ENCODE peak calls at places on chromosomes 13 and 19, in eight cellular contexts. J is fibroblast of pulmonary artery, G is heart right ventricle, L is A549, D is uterus, P is body of pancreas, T is brain microvascular endothelial cell, M is ovary. C is an unnamed sample.

GRCh38 chr13:98785968-98786367 is 33.5 kb upstream of the SLC15A1 start:
- DNase-seq in J (no peak), G (no peak), M (no peak), T (no peak), D (no peak), L (no peak), P (no peak), C (no peak)

GRCh38 chr13:55302568-55302967 is 1838.2 kb upstream of the PRR20A start:
- DNase-seq in T (no peak), G (no peak), P (no peak), D (no peak), J (no peak), M (no peak), L (no peak), C (no peak)

GRCh38 chr13:59531571-59532091 is 632.1 kb downstream of the DIAPH3 start:
- DNase-seq in M (peak; percentile 17), L (no peak), T (peak; percentile 71), P (peak; percentile 71), D (peak; percentile 25), G (peak; percentile 81), J (peak; percentile 94), C (no peak)

GRCh38 chr19:5351731-5352228 is 11.2 kb upstream of the PTPRS start:
- DNase-seq in D (no peak), T (no peak), M (no peak), G (no peak), J (no peak), P (no peak), L (no peak), C (no peak)

GRCh38 chr19:45800009-45800553 is 7.4 kb upstream of the DMWD start:
- DNase-seq in L (no peak), G (no peak), J (peak; percentile 59), M (no peak), T (peak; percentile 31), D (no peak), P (no peak), C (no peak)

GRCh38 chr19:535017-535835 is 3.7 kb downstream of the CDC34 start:
- DNase-seq in J (no peak), D (no peak), T (no peak), M (no peak), L (no peak), P (peak; percentile 65), G (no peak), C (no peak)

GRCh38 chr13:25493930-25494707 is 122.3 kb downstream of the ATP8A2 start:
- DNase-seq in G (no peak), D (no peak), T (no peak), P (no peak), L (no peak), M (no peak), J (no peak), C (no peak)

GRCh38 chr13:111893071-111893606 is 173.8 kb upstream of the SOX1 start:
- DNase-seq in L (no peak), J (no peak), D (no peak), M (no peak), T (peak; percentile 35), P (no peak), G (no peak), C (peak; percentile 43)

GRCh38 chr19:55980415-55980814 is 6.2 kb upstream of the NLRP5 start:
- DNase-seq in L (no peak), P (no peak), D (no peak), J (no peak), M (no peak), T (no peak), G (no peak), C (no peak)

GRCh38 chr13:95019886-95020285 is 281.4 kb downstream of the ABCC4 start:
- DNase-seq in G (no peak), T (no peak), L (no peak), M (no peak), D (no peak), P (no peak), J (no peak), C (no peak)

GRCh38 chr19:2952953-2953481 is 8.2 kb upstream of the ZNF77 start:
- DNase-seq in T (no peak), M (no peak), D (no peak), L (no peak), G (no peak), J (no peak), P (peak; percentile 88), C (no peak)

GRCh38 chr13:89763011-89763410 is 1584.5 kb upstream of the MIR17HG start:
- DNase-seq in G (no peak), M (no peak), P (no peak), D (no peak), L (no peak), J (peak; percentile 3), T (no peak), C (no peak)

GRCh38 chr19:2775556-2776430 is 7.3 kb downstream of the SGTA start:
- DNase-seq in P (peak; percentile 40), G (peak; percentile 54), D (peak; percentile 45), T (peak; percentile 39), L (no peak), J (peak; percentile 19), M (no peak), C (no peak)

GRCh38 chr13:110323172-110323851 is 16.2 kb downstream of the COL4A2 start:
- DNase-seq in L (no peak), M (no peak), J (no peak), P (no peak), T (peak; percentile 89), G (no peak), D (no peak), C (peak; percentile 76)

GRCh38 chr19:39265321-39265916 is 2.8 kb upstream of the IFNL2 start:
- DNase-seq in T (no peak), D (no peak), M (no peak), P (no peak), L (no peak), G (no peak), J (no peak), C (no peak)

GRCh38 chr13:35365885-35366284 is 110.6 kb downstream of the MAB21L1 start:
- DNase-seq in G (no peak), L (no peak), P (no peak), M (no peak), D (no peak), J (no peak), T (no peak), C (no peak)
- TF ChIP-seq CTCF in G (no peak), L (no peak), P (no peak), M (no peak), D (no peak), J (no peak), T (no peak), C (no peak)

DNA sequence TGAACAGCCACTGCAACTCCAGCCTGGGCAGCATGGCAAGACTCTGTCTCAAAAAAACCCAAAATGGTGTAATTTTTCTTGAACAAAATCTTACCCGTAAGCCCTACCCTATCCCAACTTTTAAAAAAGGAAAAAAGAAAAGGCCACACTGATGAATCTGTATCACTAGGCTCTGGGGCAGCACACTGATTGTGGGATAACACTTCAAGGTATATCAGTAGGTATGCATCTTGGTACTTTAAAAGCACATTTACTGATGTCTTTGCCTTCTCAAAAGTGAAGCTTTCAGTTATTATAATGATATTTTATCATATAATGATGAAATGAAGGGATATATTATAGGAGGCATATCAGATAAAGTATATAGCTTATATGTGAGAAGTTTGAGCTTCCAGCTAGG is 24.3 kb downstream of the ZNF112 start:
- DNase-seq in P (no peak), G (no peak), J (no peak), T (no peak), M (no peak), D (no peak), L (no peak), C (no peak)
- TF ChIP-seq CTCF in P (no peak), G (no peak), J (no peak), T (no peak), M (no peak), D (no peak), L (no peak), C (no peak)

GRCh38 chr19:17580470-17581000 is 25.1 kb downstream of the COLGALT1 start:
- DNase-seq in G (no peak), D (no peak), J (no peak), T (no peak), P (no peak), L (no peak), M (no peak), C (no peak)

GRCh38 chr19:17577698-17578097 is 22.2 kb downstream of the COLGALT1 start:
- DNase-seq in G (no peak), M (no peak), L (no peak), T (no peak), P (no peak), J (no peak), D (no peak), C (no peak)

GRCh38 chr19:17581211-17581874 is 25.9 kb downstream of the COLGALT1 start:
- DNase-seq in M (no peak), P (no peak), D (no peak), L (no peak), T (no peak), J (no peak), G (no peak), C (no peak)

GRCh38 chr19:17576758-17577532 is 21.5 kb downstream of the COLGALT1 start:
- DNase-seq in T (no peak), M (peak; percentile 17), J (no peak), D (peak; percentile 31), P (peak; percentile 29), G (peak; percentile 47), L (peak; percentile 53), C (no peak)

GRCh38 chr19:17579523-17580244 is 24.2 kb downstream of the COLGALT1 start:
- DNase-seq in J (peak; percentile 67), P (peak; percentile 44), D (peak; percentile 68), M (peak; percentile 60), L (peak; percentile 73), T (peak; percentile 40), G (peak; percentile 55), C (no peak)
- TF ChIP-seq CTCF in J (no peak), P (no peak), D (no peak), M (no peak), L (no peak), T (no peak), G (no peak), C (no peak)

GRCh38 chr19:49873149-49873521 is 4.0 kb downstream of the AKT1S1 start:
- DNase-seq in L (no peak), D (no peak), P (no peak), J (no peak), G (no peak), M (no peak), T (no peak), C (no peak)

GRCh38 chr19:49874503-49875157 is 2.5 kb downstream of the AKT1S1 start:
- DNase-seq in L (no peak), D (no peak), M (no peak), T (no peak), J (no peak), G (no peak), P (no peak), C (no peak)

GRCh38 chr19:49872245-49873148 is 4.7 kb downstream of the AKT1S1 start:
- DNase-seq in D (no peak), L (no peak), T (no peak), G (no peak), J (no peak), P (no peak), M (no peak), C (no peak)

GRCh38 chr19:49875177-49875576 is 2.0 kb downstream of the AKT1S1 start:
- DNase-seq in P (no peak), M (no peak), G (no peak), D (no peak), L (no peak), J (no peak), T (no peak), C (no peak)

DNA sequence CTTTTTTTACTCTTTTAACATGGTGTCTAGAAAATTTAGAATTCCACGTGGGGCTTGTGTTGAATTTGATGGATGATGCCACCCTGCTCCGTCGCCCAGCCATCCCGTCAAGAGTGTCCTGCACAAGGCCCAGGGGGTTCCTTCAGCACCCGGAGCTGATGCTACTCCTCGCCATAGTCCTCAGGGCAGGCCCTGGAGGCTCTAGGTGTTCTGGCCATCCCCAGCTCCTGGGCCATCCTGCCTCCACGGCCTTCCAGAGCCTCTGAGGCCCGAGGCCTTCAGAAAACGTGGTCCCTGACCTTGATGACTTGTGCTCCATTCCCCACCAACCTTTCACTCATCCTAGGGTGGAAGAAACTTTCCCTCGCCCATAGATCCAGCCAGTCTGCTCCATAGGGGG is 3.3 kb downstream of the AKT1S1 start:
- DNase-seq in L (no peak), T (no peak), G (no peak), P (no peak), D (no peak), J (no peak), M (no peak), C (no peak)
- TF ChIP-seq CTCF in L (no peak), T (no peak), G (no peak), P (no peak), D (no peak), J (no peak), M (no peak), C (no peak)